ENCODE peak calls at places on chromosome 9, in five cellular contexts. X, C, F, H and K are unnamed samples.
A peak's percentile ranks its signal among the peaks of the same experiment; 100 is the strongest.

GRCh38 chr9:128057724-128058409 is 9.3 kb downstream of the NAIF1 start:
- DNase-seq in X (no peak), C (no peak), F (no peak), H (no peak), K (no peak)

GRCh38 chr9:82302968-82303655 is 314.5 kb downstream of the SPATA31D1 start:
- DNase-seq in X (no peak), C (no peak), F (peak; percentile 55), H (no peak), K (no peak)

GRCh38 chr9:77586591-77586990 is 61.5 kb downstream of the GNA14 start:
- DNase-seq in X (no peak), C (no peak), F (no peak), H (no peak), K (no peak)

GRCh38 chr9:73583590-73583989 is 431.9 kb downstream of the ANXA1 start:
- DNase-seq in X (no peak), C (no peak), F (no peak), H (no peak), K (no peak)

GRCh38 chr9:135544981-135545635 is 818 bp upstream of the OBP2A start:
- DNase-seq in X (no peak), C (no peak), F (no peak), H (no peak), K (no peak)

GRCh38 chr9:36151306-36152210 is 15.0 kb downstream of the GLIPR2 start:
- DNase-seq in X (peak; percentile 83), C (no peak), F (no peak), H (peak; percentile 86), K (peak; percentile 85)

GRCh38 chr9:127661342-127661741 is 45.4 kb upstream of the CFAP157 start:
- DNase-seq in X (no peak), C (peak; percentile 82), F (no peak), H (no peak), K (no peak)

GRCh38 chr9:38656896-38657295 is 36.5 kb upstream of the ANKRD18A start:
- DNase-seq in X (no peak), C (no peak), F (no peak), H (no peak), K (no peak)

GRCh38 chr9:127832248-127832647 is 22.2 kb downstream of the ENG start:
- DNase-seq in X (no peak), C (no peak), F (peak; percentile 52), H (no peak), K (no peak)

GRCh38 chr9:111030492-111030891 is 7.8 kb downstream of the LPAR1 start:
- DNase-seq in X (no peak), C (no peak), F (no peak), H (no peak), K (no peak)

GRCh38 chr9:33924978-33925797 is 108.2 kb downstream of the UBE2R2 start:
- DNase-seq in X (no peak), C (peak; percentile 24), F (peak; percentile 90), H (peak; percentile 11), K (no peak)

GRCh38 chr9:117744856-117745389 is 40.7 kb downstream of the TLR4 start:
- DNase-seq in X (no peak), C (peak; percentile 68), F (no peak), H (no peak), K (no peak)

GRCh38 chr9:93122721-93123221 is 11.3 kb downstream of the NINJ1 start:
- DNase-seq in X (no peak), C (peak; percentile 28), F (peak; percentile 34), H (no peak), K (no peak)

GRCh38 chr9:108850293-108850897 is 5.4 kb downstream of the ACTL7B start:
- DNase-seq in X (no peak), C (peak; percentile 5), F (no peak), H (no peak), K (no peak)

GRCh38 chr9:129208191-129209091 is 30.4 kb upstream of the IER5L start:
- DNase-seq in X (peak; percentile 54), C (no peak), F (peak; percentile 94), H (no peak), K (peak; percentile 6)

GRCh38 chr9:88991066-88992030 is at the start of gene S1PR3:
- DNase-seq in X (peak; percentile 16), C (no peak), F (peak; percentile 92), H (no peak), K (no peak)

GRCh38 chr9:81193362-81194339 is 495.7 kb downstream of the TLE1 start:
- DNase-seq in X (no peak), C (peak; percentile 19), F (no peak), H (no peak), K (no peak)